ENCODE peak calls at places on chromosomes 1 and 21, in seven cellular contexts. One of them, this sample, is unnamed.

GRCh38 chr1:8660455-8660854 is 157.0 kb downstream of the RERE start:
- DNase-seq in upper lobe of left lung: no peak
- DNase-seq in breast epithelium: no peak
- DNase-seq in Panc1: no peak
- DNase-seq in transverse colon: no peak
- DNase-seq in spleen: no peak
- DNase-seq in H1: no peak
- DNase-seq in this sample: no peak

GRCh38 chr1:60118119-60118518 is 44.5 kb upstream of the C1orf87 start:
- DNase-seq in Panc1: no peak
- DNase-seq in transverse colon: no peak
- DNase-seq in breast epithelium: no peak
- DNase-seq in upper lobe of left lung: no peak
- DNase-seq in H1: no peak
- DNase-seq in spleen: no peak
- DNase-seq in this sample: no peak

GRCh38 chr1:103218821-103219220 is 110.5 kb upstream of the COL11A1 start:
- DNase-seq in Panc1: no peak
- DNase-seq in H1: no peak
- DNase-seq in breast epithelium: no peak
- DNase-seq in transverse colon: no peak
- DNase-seq in upper lobe of left lung: no peak
- DNase-seq in spleen: no peak
- DNase-seq in this sample: no peak

GRCh38 chr1:65148548-65149390 is 766 bp downstream of the AK4 start:
- DNase-seq in breast epithelium: no peak
- DNase-seq in H1: peak; percentile 83
- DNase-seq in upper lobe of left lung: peak; percentile 89
- DNase-seq in Panc1: no peak
- DNase-seq in transverse colon: peak; percentile 46
- DNase-seq in spleen: peak; percentile 78
- DNase-seq in this sample: peak; percentile 29

GRCh38 chr1:119279441-119280415 is 88.9 kb upstream of the HAO2 start:
- DNase-seq in breast epithelium: no peak
- DNase-seq in H1: no peak
- DNase-seq in upper lobe of left lung: no peak
- DNase-seq in spleen: no peak
- DNase-seq in Panc1: peak; percentile 59
- DNase-seq in transverse colon: no peak
- DNase-seq in this sample: no peak

GRCh38 chr1:210376836-210377377 is 48.2 kb downstream of the HHAT start:
- DNase-seq in transverse colon: no peak
- DNase-seq in H1: no peak
- DNase-seq in spleen: no peak
- DNase-seq in upper lobe of left lung: no peak
- DNase-seq in Panc1: no peak
- DNase-seq in breast epithelium: no peak
- DNase-seq in this sample: no peak

GRCh38 chr1:36446261-36446660 is 4.0 kb downstream of the OSCP1 start:
- DNase-seq in breast epithelium: no peak
- DNase-seq in upper lobe of left lung: no peak
- DNase-seq in Panc1: no peak
- DNase-seq in H1: peak; percentile 63
- DNase-seq in transverse colon: no peak
- DNase-seq in spleen: peak; percentile 54
- DNase-seq in this sample: peak; percentile 77

GRCh38 chr1:48263042-48263441 is 40.5 kb downstream of the SLC5A9 start:
- DNase-seq in breast epithelium: no peak
- DNase-seq in spleen: no peak
- DNase-seq in upper lobe of left lung: no peak
- DNase-seq in Panc1: no peak
- DNase-seq in transverse colon: no peak
- DNase-seq in H1: no peak
- DNase-seq in this sample: no peak

GRCh38 chr1:212188599-212189351 is 96.4 kb upstream of the PPP2R5A start:
- DNase-seq in spleen: no peak
- DNase-seq in Panc1: no peak
- DNase-seq in breast epithelium: no peak
- DNase-seq in H1: no peak
- DNase-seq in transverse colon: no peak
- DNase-seq in upper lobe of left lung: no peak
- DNase-seq in this sample: peak; percentile 11

GRCh38 chr1:3735683-3736070 is 16.6 kb upstream of the CCDC27 start:
- DNase-seq in upper lobe of left lung: no peak
- DNase-seq in breast epithelium: no peak
- DNase-seq in Panc1: no peak
- DNase-seq in spleen: no peak
- DNase-seq in H1: no peak
- DNase-seq in transverse colon: no peak
- DNase-seq in this sample: no peak

GRCh38 chr1:210233216-210233494 is 559 bp downstream of the SERTAD4 start:
- DNase-seq in breast epithelium: no peak
- DNase-seq in H1: peak; percentile 69
- DNase-seq in Panc1: no peak
- DNase-seq in upper lobe of left lung: no peak
- DNase-seq in transverse colon: no peak
- DNase-seq in spleen: no peak
- DNase-seq in this sample: no peak

GRCh38 chr1:226645279-226645976 is 93.7 kb downstream of the ITPKB start:
- DNase-seq in spleen: peak; percentile 77
- DNase-seq in Panc1: no peak
- DNase-seq in upper lobe of left lung: no peak
- DNase-seq in H1: no peak
- DNase-seq in transverse colon: no peak
- DNase-seq in breast epithelium: no peak
- DNase-seq in this sample: no peak

GRCh38 chr1:247855911-247856310 is 1.1 kb upstream of the TRIM58 start:
- DNase-seq in Panc1: no peak
- DNase-seq in breast epithelium: no peak
- DNase-seq in H1: no peak
- DNase-seq in spleen: no peak
- DNase-seq in transverse colon: no peak
- DNase-seq in upper lobe of left lung: no peak
- DNase-seq in this sample: no peak

GRCh38 chr1:43156026-43156425 is 16.1 kb downstream of the EBNA1BP2 start:
- DNase-seq in transverse colon: no peak
- DNase-seq in upper lobe of left lung: no peak
- DNase-seq in Panc1: no peak
- DNase-seq in spleen: no peak
- DNase-seq in H1: no peak
- DNase-seq in breast epithelium: no peak
- DNase-seq in this sample: no peak

GRCh38 chr1:55055951-55056631 is 16.7 kb downstream of the PCSK9 start:
- DNase-seq in transverse colon: no peak
- DNase-seq in H1: no peak
- DNase-seq in breast epithelium: peak; percentile 45
- DNase-seq in upper lobe of left lung: peak; percentile 70
- DNase-seq in spleen: peak; percentile 60
- DNase-seq in Panc1: no peak
- DNase-seq in this sample: no peak

GRCh38 chr1:204348722-204349121 is 11.0 kb downstream of the PLEKHA6 start:
- DNase-seq in H1: no peak
- DNase-seq in transverse colon: peak; percentile 77
- DNase-seq in Panc1: no peak
- DNase-seq in spleen: peak; percentile 80
- DNase-seq in upper lobe of left lung: no peak
- DNase-seq in breast epithelium: no peak
- DNase-seq in this sample: no peak

GRCh38 chr1:116165572-116165971 is 54.4 kb downstream of the MAB21L3 start:
- DNase-seq in H1: no peak
- DNase-seq in upper lobe of left lung: no peak
- DNase-seq in breast epithelium: no peak
- DNase-seq in spleen: no peak
- DNase-seq in Panc1: no peak
- DNase-seq in transverse colon: no peak
- DNase-seq in this sample: no peak

GRCh38 chr1:19209439-19209989 is 552 bp downstream of the UBR4 start:
- DNase-seq in Panc1: no peak
- DNase-seq in upper lobe of left lung: no peak
- DNase-seq in transverse colon: peak; percentile 49
- DNase-seq in breast epithelium: no peak
- DNase-seq in spleen: no peak
- DNase-seq in H1: no peak
- DNase-seq in this sample: peak; percentile 42

GRCh38 chr1:10399487-10399917 is 638 bp downstream of the PGD start:
- DNase-seq in H1: no peak
- DNase-seq in spleen: peak; percentile 83
- DNase-seq in Panc1: no peak
- DNase-seq in upper lobe of left lung: no peak
- DNase-seq in breast epithelium: no peak
- DNase-seq in transverse colon: no peak
- DNase-seq in this sample: no peak

GRCh38 chr21:31008355-31008754 is 29.9 kb downstream of the KRTAP19-8 start:
- DNase-seq in Panc1: no peak
- DNase-seq in upper lobe of left lung: no peak
- DNase-seq in H1: no peak
- DNase-seq in spleen: no peak
- DNase-seq in breast epithelium: no peak
- DNase-seq in transverse colon: no peak
- DNase-seq in this sample: no peak

DNA sequence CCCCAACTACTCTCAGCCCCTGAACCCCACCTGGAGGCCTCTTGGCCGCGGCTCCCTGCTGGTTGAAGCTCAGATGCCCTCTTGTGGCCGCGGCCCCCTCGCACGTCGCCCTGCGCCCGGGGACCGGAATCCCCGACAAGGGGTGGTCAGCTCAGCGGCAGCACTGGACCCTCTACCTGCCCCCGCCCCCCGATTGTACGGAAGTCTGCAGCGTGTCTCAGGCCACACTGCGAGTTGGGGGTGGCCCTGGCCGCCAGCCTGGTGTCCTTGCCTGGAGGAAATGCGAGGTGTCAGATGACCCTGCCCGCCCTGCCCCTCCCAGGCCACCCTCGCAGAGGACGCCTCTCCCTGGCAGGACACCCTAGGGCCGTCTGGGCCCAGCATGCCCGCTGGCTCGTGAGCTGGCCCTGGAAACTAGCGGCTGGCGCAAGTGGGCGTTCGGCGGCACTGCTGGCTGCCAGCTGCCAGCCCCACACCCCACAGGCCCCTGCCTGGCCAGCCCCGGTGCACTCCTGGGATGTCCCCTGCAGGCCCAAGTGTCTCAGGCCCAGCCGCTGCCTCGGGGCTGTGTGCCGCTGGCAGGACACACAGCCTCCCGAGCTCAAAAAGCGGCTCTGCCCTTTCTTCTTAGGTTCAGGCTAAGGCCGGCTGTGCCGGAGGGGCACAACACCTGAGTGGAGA is 60.8 kb downstream of the EDN2 start:
- DNase-seq in spleen: peak; percentile 84
- DNase-seq in Panc1: no peak
- DNase-seq in H1: peak; percentile 79
- DNase-seq in transverse colon: peak; percentile 18
- DNase-seq in upper lobe of left lung: peak; percentile 83
- DNase-seq in breast epithelium: no peak
- DNase-seq in this sample: no peak
- TF ChIP-seq CTCF in spleen: peak; percentile 14
- TF ChIP-seq CTCF in Panc1: peak; percentile 80
- TF ChIP-seq CTCF in H1: peak; percentile 89
- TF ChIP-seq CTCF in transverse colon: no peak
- TF ChIP-seq CTCF in upper lobe of left lung: no peak
- TF ChIP-seq CTCF in breast epithelium: no peak
- TF ChIP-seq CTCF in this sample: no peak

GRCh38 chr1:207745839-207746767 is 5.8 kb upstream of the CD46 start:
- DNase-seq in transverse colon: no peak
- DNase-seq in breast epithelium: no peak
- DNase-seq in H1: no peak
- DNase-seq in spleen: no peak
- DNase-seq in Panc1: no peak
- DNase-seq in upper lobe of left lung: no peak
- DNase-seq in this sample: no peak
- TF ChIP-seq POLR2AphosphoS5 in transverse colon: no peak
- TF ChIP-seq POLR2AphosphoS5 in breast epithelium: no peak
- TF ChIP-seq POLR2AphosphoS5 in H1: no peak
- TF ChIP-seq POLR2AphosphoS5 in spleen: no peak
- TF ChIP-seq POLR2AphosphoS5 in Panc1: no peak
- TF ChIP-seq POLR2AphosphoS5 in upper lobe of left lung: no peak
- TF ChIP-seq POLR2AphosphoS5 in this sample: no peak

DNA sequence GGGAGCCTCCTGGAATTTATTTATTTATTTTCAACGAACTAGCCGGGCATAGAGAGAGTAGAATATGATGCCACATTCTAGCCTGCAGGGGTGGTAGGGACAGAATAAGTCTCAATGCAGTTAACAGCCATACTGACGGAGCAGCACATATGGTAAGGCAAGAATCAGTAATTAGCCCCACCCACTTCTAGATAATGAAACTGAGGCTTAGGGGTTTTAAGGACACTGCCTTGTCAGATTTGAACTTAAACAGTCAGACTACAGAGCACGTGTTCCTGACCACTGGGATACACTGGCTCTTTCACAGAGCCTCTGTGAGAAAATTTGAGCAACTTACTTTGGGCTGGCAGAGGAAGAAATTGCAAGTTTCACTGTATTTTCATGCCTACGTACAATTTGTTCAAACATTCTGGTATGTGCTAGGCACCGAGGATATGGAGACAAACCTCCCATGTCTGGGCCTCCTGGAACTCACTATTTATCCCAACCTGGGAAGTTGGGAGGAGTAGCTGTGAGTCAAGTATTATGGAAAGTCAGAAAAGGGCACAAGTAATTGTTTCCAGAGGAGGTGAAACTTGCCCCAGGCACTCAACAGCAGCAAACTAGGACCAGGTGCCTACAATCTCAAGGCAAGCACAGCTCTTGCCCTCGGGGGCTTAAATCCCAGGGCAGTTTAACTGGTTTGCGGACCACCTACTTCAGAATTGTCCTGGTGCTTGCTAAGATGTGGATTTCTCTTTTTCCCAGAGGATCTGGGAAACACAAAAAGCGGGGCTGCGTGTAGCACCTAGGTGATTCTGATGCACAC is 1.6 kb upstream of the CLIC4 start:
- DNase-seq in H1: no peak
- DNase-seq in transverse colon: no peak
- DNase-seq in breast epithelium: no peak
- DNase-seq in Panc1: no peak
- DNase-seq in upper lobe of left lung: no peak
- DNase-seq in spleen: no peak
- DNase-seq in this sample: no peak
- TF ChIP-seq CTCF in H1: no peak
- TF ChIP-seq CTCF in transverse colon: no peak
- TF ChIP-seq CTCF in breast epithelium: no peak
- TF ChIP-seq CTCF in Panc1: no peak
- TF ChIP-seq CTCF in upper lobe of left lung: no peak
- TF ChIP-seq CTCF in spleen: no peak
- TF ChIP-seq CTCF in this sample: no peak

DNA sequence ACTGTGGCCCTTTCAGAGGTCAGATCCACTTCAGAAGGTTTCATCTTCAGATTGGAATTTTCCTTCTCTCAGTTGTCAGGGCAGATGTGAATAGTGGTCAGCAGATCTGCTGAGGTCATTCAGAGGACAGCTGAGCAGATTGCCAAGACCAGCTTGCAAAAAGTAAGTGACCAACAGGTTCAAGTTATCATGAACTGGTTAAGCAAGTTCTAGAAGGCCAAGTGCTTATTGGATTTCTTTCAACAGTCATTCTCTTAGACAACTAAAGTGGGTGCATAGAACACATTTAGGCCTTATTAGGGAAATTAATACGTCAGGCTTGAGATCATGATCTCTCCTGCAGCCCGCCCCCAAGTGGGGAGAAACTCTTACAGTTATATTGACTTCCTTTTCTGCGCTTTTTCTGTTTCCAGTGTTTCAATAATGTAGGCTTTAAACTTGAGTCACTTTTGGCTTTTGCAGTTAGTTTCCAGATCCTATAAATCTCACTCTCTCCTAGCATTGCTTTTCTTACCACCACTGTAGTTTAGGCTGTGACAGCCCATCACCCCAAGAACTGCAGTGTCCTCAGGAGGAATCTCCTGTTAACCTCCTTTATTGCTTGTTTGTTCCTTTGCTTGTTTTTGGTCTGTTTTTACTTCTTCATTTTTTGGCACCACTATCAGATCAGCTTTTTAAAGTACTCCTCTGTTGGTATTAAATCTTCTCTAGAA is 96.4 kb downstream of the C1orf21 start:
- DNase-seq in breast epithelium: no peak
- DNase-seq in H1: no peak
- DNase-seq in spleen: no peak
- DNase-seq in transverse colon: peak; percentile 38
- DNase-seq in upper lobe of left lung: no peak
- DNase-seq in Panc1: no peak
- DNase-seq in this sample: no peak
- TF ChIP-seq POLR2AphosphoS5 in breast epithelium: peak; percentile 47
- TF ChIP-seq POLR2AphosphoS5 in H1: no peak
- TF ChIP-seq POLR2AphosphoS5 in spleen: no peak
- TF ChIP-seq POLR2AphosphoS5 in transverse colon: peak; percentile 68
- TF ChIP-seq POLR2AphosphoS5 in upper lobe of left lung: peak; percentile 38
- TF ChIP-seq POLR2AphosphoS5 in Panc1: no peak
- TF ChIP-seq POLR2AphosphoS5 in this sample: no peak

This sample was measured in HL-60.